ENCODE peak calls at places on chromosomes 1 and 21, in five cellular contexts. X, E, B, R and D are unnamed samples.

GRCh38 chr21:45304161-45304830 is 16.6 kb upstream of the POFUT2 start:
- DNase-seq in X (no peak), E (no peak), B (no peak), R (no peak), D (no peak)

GRCh38 chr1:100882622-100883186 is 11.9 kb downstream of the EXTL2 start:
- DNase-seq in X (no peak), E (no peak), B (no peak), R (no peak), D (no peak)

GRCh38 chr1:160006312-160006940 is 25.4 kb downstream of the PIGM start:
- DNase-seq in X (peak; percentile 76), E (peak; percentile 68), B (peak; percentile 62), R (peak; percentile 77), D (peak; percentile 54)

GRCh38 chr1:183247066-183247465 is 61.0 kb downstream of the LAMC2 start:
- DNase-seq in X (no peak), E (no peak), B (no peak), R (no peak), D (no peak)

GRCh38 chr1:34763142-34763781 is 3.7 kb downstream of the GJB4 start:
- DNase-seq in X (no peak), E (no peak), B (no peak), R (no peak), D (no peak)

GRCh38 chr1:53615101-53615500 is 123.9 kb downstream of the GLIS1 start:
- DNase-seq in X (peak; percentile 36), E (no peak), B (no peak), R (no peak), D (no peak)

GRCh38 chr21:32317726-32318125 is 19.1 kb downstream of the MRAP start:
- DNase-seq in X (no peak), E (no peak), B (no peak), R (no peak), D (no peak)

GRCh38 chr1:108886292-108886691 is 9.5 kb downstream of the GPSM2 start:
- DNase-seq in X (no peak), E (no peak), B (no peak), R (no peak), D (no peak)

GRCh38 chr1:203323587-203323986 is 18.3 kb downstream of the BTG2 start:
- DNase-seq in X (peak; percentile 61), E (no peak), B (no peak), R (no peak), D (no peak)

GRCh38 chr1:203320546-203321272 is 15.4 kb downstream of the BTG2 start:
- DNase-seq in X (peak; percentile 78), E (peak; percentile 83), B (no peak), R (peak; percentile 88), D (peak; percentile 68)

GRCh38 chr1:203322480-203323179 is 17.3 kb downstream of the BTG2 start:
- DNase-seq in X (peak; percentile 71), E (no peak), B (no peak), R (no peak), D (no peak)

GRCh38 chr1:203324103-203325003 is 19.0 kb downstream of the BTG2 start:
- DNase-seq in X (peak; percentile 69), E (peak; percentile 76), B (no peak), R (peak; percentile 85), D (peak; percentile 51)

DNA sequence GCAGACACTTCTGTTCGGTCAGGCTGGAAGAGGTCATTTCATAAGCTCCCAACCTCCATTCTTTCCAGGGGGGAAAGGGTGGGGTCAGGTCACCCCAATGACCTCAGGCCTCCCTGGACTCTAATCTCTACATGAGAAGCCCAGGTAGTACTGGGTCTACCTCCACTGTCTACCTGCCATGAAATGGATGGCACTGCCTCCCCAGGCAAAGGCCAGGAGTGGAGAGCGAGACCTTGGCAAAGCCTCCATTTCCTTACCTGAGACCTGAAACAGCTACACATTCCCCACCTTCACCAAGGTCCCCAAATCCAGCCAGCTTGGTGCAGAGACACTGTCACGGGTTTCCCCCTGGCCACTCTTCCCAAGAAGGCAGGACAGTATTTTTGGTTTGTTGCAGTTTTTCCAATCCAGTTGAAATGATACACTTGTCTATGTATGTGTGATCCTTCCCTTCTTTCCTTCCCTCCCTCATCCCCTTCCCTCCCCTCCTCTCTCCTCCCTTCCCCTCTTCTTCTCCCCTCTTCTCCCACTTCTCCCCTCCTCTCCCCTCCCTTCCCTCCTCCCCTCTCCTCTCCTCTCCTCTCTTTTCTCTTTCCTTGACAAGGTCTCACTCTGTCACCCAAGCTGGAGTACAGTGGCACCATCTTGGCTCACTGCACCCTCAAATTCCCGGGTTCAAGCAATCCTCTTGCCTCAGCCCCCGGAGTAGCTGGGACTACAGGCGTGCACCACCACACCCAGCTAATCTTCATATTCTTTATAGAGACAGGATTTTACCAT is 16.1 kb downstream of the BTG2 start:
- DNase-seq in X (peak; percentile 56), E (peak; percentile 39), B (no peak), R (no peak), D (no peak)
- H3K27ac ChIP-seq in X (peak overlapping the region; percentile 87), E (peak overlapping the region; percentile 100), B (no peak overlapping the region), R (peak overlapping the region; percentile 53), D (peak overlapping the region; percentile 99)

GRCh38 chr1:150972417-150972940 is 2.2 kb downstream of the CERS2 start:
- DNase-seq in X (no peak), E (no peak), B (no peak), R (no peak), D (no peak)

GRCh38 chr1:150971583-150972416 is 2.8 kb downstream of the CERS2 start:
- DNase-seq in X (no peak), E (no peak), B (no peak), R (no peak), D (no peak)

GRCh38 chr1:150974580-150975478 is at the start of gene CERS2:
- DNase-seq in X (peak; percentile 91), E (peak; percentile 74), B (peak; percentile 75), R (peak; percentile 78), D (peak; percentile 69)

GRCh38 chr1:150973258-150973825 is 1.3 kb downstream of the CERS2 start:
- DNase-seq in X (no peak), E (no peak), B (no peak), R (no peak), D (peak; percentile 3)

DNA sequence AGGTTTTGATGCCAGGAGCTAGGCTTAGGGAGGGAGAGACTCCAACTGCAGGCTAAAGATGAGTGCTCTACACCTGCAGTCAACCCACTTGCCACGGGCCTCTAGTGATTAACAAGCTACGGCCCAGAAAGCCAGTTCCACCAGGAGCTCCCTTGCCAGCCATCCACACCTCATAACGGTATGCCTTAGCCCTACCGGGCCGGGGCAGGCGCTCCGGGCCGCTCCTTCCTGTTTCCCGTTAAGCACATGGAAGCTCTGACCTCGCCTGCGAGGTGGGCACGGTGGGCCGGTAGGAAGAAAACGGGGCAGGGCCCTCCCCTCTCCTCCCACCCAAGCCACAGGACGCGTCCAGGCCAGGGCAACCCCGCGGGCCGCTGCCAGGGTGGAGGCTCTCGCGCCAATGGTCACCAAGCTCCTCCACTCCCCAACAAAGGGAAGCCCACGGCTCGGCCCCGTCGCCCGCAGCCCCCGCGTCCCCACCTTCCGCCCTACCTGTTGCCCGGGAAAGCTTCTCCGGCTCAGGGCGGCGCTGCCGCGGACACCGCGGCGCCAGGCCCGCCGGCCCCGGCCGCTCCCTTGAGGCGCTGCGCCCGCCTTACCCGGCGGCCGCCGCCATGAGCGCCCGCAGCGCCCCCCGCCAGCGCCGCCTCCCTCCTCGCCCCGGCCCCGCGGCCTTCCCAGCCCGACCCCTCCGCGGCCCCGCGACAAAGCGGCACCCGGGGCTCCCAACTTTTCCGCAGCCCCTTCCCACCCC is 632 bp downstream of the CERS2 start:
- DNase-seq in X (no peak), E (peak; percentile 27), B (no peak), R (peak; percentile 34), D (peak; percentile 3)
- H3K4me1 ChIP-seq in X (no peaks in the 10 kb centered on the region), E (peaks cover 65% of the 10 kb centered on the region), B (peaks cover 36% of the 10 kb centered on the region), R (peaks cover 64% of the 10 kb centered on the region), D (peaks cover 39% of the 10 kb centered on the region)

GRCh38 chr1:85464497-85465098 is 361 bp downstream of the DDAH1 start:
- DNase-seq in X (peak; percentile 81), E (no peak), B (peak; percentile 67), R (peak; percentile 19), D (no peak)
- H3K27ac ChIP-seq in X (peak overlapping the region; percentile 67), E (no peak overlapping the region), B (no peak overlapping the region), R (no peak overlapping the region), D (no peak overlapping the region)

GRCh38 chr1:180921386-180921785 is 8.7 kb downstream of the KIAA1614 start:
- DNase-seq in X (no peak), E (no peak), B (no peak), R (no peak), D (no peak)

GRCh38 chr1:180918519-180918918 is 5.8 kb downstream of the KIAA1614 start:
- DNase-seq in X (no peak), E (no peak), B (no peak), R (no peak), D (no peak)

GRCh38 chr1:180919183-180919700 is 6.5 kb downstream of the KIAA1614 start:
- DNase-seq in X (no peak), E (no peak), B (no peak), R (no peak), D (no peak)

GRCh38 chr1:180920702-180921101 is 8.0 kb downstream of the KIAA1614 start:
- DNase-seq in X (no peak), E (no peak), B (no peak), R (no peak), D (no peak)

GRCh38 chr1:180920193-180920592 is 7.5 kb downstream of the KIAA1614 start:
- DNase-seq in X (no peak), E (no peak), B (no peak), R (no peak), D (no peak)
- H3K4me1 ChIP-seq in X (no peaks in the 10 kb centered on the region), E (no peaks in the 10 kb centered on the region), B (peaks cover 33% of the 10 kb centered on the region), R (no peaks in the 10 kb centered on the region), D (no peaks in the 10 kb centered on the region)

DNA sequence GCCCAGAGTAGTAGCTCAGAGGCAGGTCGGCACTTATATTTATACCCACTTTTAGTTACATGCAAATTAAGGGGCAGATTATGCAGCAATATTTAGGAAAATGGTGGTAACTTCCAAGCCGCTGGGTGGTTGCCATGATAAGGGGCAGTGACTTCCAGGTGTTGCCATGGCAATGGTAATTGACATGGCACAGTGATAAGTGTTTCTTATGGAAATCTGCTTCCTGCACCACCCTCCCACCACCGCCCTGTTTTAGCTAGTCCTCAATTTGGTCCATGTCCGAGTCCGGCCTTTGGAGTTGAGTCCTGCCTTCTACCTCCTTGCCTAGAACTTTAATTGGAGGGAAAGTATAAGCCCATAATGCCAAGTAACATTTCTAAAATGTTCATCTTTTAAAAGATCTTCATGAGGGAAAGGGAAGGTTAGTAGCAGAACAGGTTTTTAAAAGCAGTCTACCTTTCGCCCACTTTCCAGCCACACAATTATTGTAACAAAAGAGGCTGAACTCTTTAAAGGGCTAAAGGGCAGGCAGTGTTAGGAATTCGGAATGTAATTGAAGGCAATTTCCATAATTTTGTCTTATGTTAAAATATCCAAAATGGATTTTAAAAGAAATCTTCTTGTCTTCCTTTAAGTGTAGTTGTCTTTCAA is 21.7 kb downstream of the ZBTB8B start:
- DNase-seq in X (no peak), E (no peak), B (no peak), R (no peak), D (no peak)
- H3K27ac ChIP-seq in X (no peak overlapping the region), E (no peak overlapping the region), B (no peak overlapping the region), R (no peak overlapping the region), D (no peak overlapping the region)

GRCh38 chr1:107547363-107548155 is 406.7 kb downstream of the NTNG1 start:
- DNase-seq in X (no peak), E (no peak), B (no peak), R (no peak), D (no peak)
- H3K4me1 ChIP-seq in X (no peaks in the 10 kb centered on the region), E (no peaks in the 10 kb centered on the region), B (no peaks in the 10 kb centered on the region), R (no peaks in the 10 kb centered on the region), D (no peaks in the 10 kb centered on the region)

DNA sequence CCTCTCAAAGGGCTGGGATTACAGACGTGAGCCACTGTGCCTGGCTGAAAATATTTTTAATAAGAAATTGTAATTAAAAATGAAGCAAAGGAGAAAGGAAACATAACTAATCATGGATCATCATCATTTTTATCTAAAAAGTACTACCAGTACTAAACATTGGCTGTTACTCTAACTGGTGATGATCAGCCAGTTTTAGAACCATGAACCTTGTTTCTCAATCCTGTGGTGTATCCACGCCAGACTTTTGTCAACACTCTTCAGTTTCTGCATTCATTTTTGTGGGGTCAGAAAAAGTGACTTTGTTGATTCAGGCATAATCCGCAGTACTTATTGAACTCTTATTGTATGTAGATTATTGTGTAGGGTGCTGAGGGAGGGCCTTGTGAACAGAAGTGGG is 52.3 kb downstream of the VPS13D start:
- DNase-seq in X (no peak), E (no peak), B (no peak), R (no peak), D (no peak)
- H3K27ac ChIP-seq in X (no peak overlapping the region), E (no peak overlapping the region), B (no peak overlapping the region), R (no peak overlapping the region), D (no peak overlapping the region)